ENCODE peak calls at places on chromosomes 3 and 15, in seven cellular contexts. M is IMR-90, X is A549, J is HepG2, U is K562, R is HCT116, Y is SK-N-SH. P is an unnamed sample.

GRCh38 chr3:196193738-196194541 is 17.3 kb downstream of the ZDHHC19 start:
- DNase-seq in Y (peak; percentile 83), U (peak; percentile 71), J (no peak), R (no peak), M (no peak), X (no peak), P (no peak)

GRCh38 chr3:31039145-31039544 is 144.7 kb upstream of the GADL1 start:
- DNase-seq in Y (no peak), R (no peak), M (no peak), X (no peak), U (peak; percentile 6), J (no peak), P (no peak)

GRCh38 chr3:125340121-125340520 is 35.0 kb downstream of the ZNF148 start:
- DNase-seq in J (no peak), M (no peak), X (no peak), U (no peak), Y (no peak), R (no peak), P (no peak)

GRCh38 chr3:30944124-30944523 is 49.7 kb upstream of the GADL1 start:
- DNase-seq in R (no peak), X (no peak), M (no peak), U (no peak), J (no peak), Y (no peak), P (no peak)

GRCh38 chr15:45635191-45635638 is 386 bp downstream of the SQOR start:
- DNase-seq in M (no peak), U (peak; percentile 11), Y (peak; percentile 72), X (peak; percentile 59), J (peak; percentile 41), R (no peak), P (no peak)

GRCh38 chr3:8557298-8557697 is 55.7 kb downstream of the LMCD1 start:
- DNase-seq in R (no peak), X (no peak), J (no peak), U (no peak), M (peak; percentile 27), Y (no peak), P (no peak)

GRCh38 chr3:99757948-99758347 is 59.7 kb upstream of the CMSS1 start:
- DNase-seq in J (no peak), R (no peak), X (no peak), M (no peak), Y (no peak), U (no peak), P (no peak)

GRCh38 chr3:110576962-110577361 is 494.7 kb upstream of the NECTIN3 start:
- DNase-seq in R (peak; percentile 80), X (peak; percentile 94), Y (no peak), U (no peak), J (no peak), M (peak; percentile 92), P (peak; percentile 78)

GRCh38 chr3:170869645-170870593 is at the start of gene RPL22L1:
- DNase-seq in J (peak; percentile 90), X (peak; percentile 94), M (peak; percentile 95), Y (peak; percentile 87), R (peak; percentile 91), U (peak; percentile 99), P (peak; percentile 77)

GRCh38 chr3:170448530-170449110 is 30.0 kb downstream of the CLDN11 start:
- DNase-seq in R (no peak), M (peak; percentile 33), U (no peak), J (no peak), Y (no peak), X (no peak), P (no peak)

GRCh38 chr3:123126051-123126450 is 59.2 kb downstream of the PDIA5 start:
- DNase-seq in M (no peak), X (no peak), J (no peak), R (no peak), U (no peak), Y (no peak), P (no peak)

GRCh38 chr3:54733079-54733478 is 194.8 kb downstream of the LRTM1 start:
- DNase-seq in M (no peak), Y (peak; percentile 27), R (no peak), U (no peak), J (no peak), X (no peak), P (no peak)

GRCh38 chr3:129033151-129033550 is 27.4 kb upstream of the GP9 start:
- DNase-seq in U (no peak), J (no peak), R (no peak), Y (no peak), X (no peak), M (no peak), P (no peak)

GRCh38 chr3:57105585-57105984 is 45.1 kb downstream of the SPATA12 start:
- DNase-seq in Y (no peak), R (no peak), J (no peak), X (no peak), U (no peak), M (no peak), P (no peak)

GRCh38 chr3:157913751-157914150 is 192.5 kb downstream of the SHOX2 start:
- DNase-seq in X (no peak), J (no peak), Y (no peak), M (peak; percentile 15), R (no peak), U (no peak), P (no peak)

GRCh38 chr15:25345943-25346342 is 92.9 kb downstream of the UBE3A start:
- DNase-seq in J (peak; percentile 14), X (no peak), U (no peak), Y (peak; percentile 19), M (peak; percentile 4), R (no peak), P (peak; percentile 52)

GRCh38 chr3:57011022-57011421 is 49.4 kb upstream of the SPATA12 start:
- DNase-seq in R (no peak), X (no peak), U (no peak), M (no peak), Y (no peak), J (no peak), P (no peak)

GRCh38 chr15:60969658-60970057 is 259.4 kb downstream of the RORA start:
- DNase-seq in U (no peak), J (no peak), X (no peak), Y (no peak), R (no peak), M (no peak), P (no peak)

GRCh38 chr3:21670386-21670785 is 80.6 kb downstream of the ZNF385D start:
- DNase-seq in R (no peak), M (no peak), J (no peak), U (no peak), X (no peak), Y (no peak), P (no peak)

GRCh38 chr3:46127503-46127902 is 80.6 kb downstream of the CCR1 start:
- DNase-seq in U (no peak), M (peak; percentile 87), X (peak; percentile 13), Y (no peak), R (peak; percentile 18), J (peak; percentile 3), P (no peak)

GRCh38 chr15:48265145-48265544 is 59.0 kb downstream of the SLC12A1 start:
- DNase-seq in X (no peak), R (no peak), J (no peak), M (no peak), Y (no peak), U (no peak), P (no peak)

GRCh38 chr3:27939940-27940339 is 217.8 kb upstream of the EOMES start:
- DNase-seq in J (peak; percentile 12), M (peak; percentile 21), R (no peak), Y (no peak), X (no peak), U (no peak), P (peak; percentile 34)

GRCh38 chr15:37877851-37878577 is 56.4 kb upstream of the TMCO5A start:
- DNase-seq in R (peak; percentile 12), M (peak; percentile 92), J (no peak), Y (no peak), X (no peak), U (no peak), P (no peak)

GRCh38 chr15:60212536-60212935 is 185.2 kb downstream of the ANXA2 start:
- DNase-seq in J (peak; percentile 7), M (no peak), X (peak; percentile 20), Y (no peak), U (peak; percentile 2), R (no peak), P (peak; percentile 13)

GRCh38 chr3:106425021-106425420 is 556.2 kb upstream of the CBLB start:
- DNase-seq in M (peak; percentile 81), U (no peak), J (no peak), R (no peak), Y (no peak), X (no peak), P (no peak)

GRCh38 chr3:195869413-195870001 is 38.8 kb downstream of the TNK2 start:
- DNase-seq in J (no peak), Y (no peak), X (no peak), U (no peak), M (no peak), R (no peak), P (no peak)

GRCh38 chr3:14127516-14128161 is 2.8 kb downstream of the TMEM43 start:
- DNase-seq in M (no peak), U (no peak), J (no peak), R (no peak), X (no peak), Y (no peak), P (no peak)

DNA sequence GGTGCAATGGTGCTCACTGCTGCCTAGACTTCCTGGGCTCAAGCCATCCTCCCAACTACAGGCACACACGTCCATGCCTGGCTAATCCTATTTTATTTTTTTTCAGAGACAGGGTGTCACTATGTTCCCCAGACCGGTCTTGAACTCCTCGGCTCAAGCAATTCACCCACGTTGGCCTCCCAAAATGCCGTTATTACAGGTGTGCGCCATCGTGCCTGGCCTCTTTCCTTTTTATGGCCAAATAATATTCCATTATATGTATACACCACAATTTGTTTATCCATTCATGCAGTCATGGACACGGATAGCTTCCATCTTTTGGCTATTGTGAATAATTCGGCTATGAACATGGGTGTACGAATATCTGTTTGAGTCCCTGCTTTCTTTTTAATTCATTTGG is 962 bp upstream of the NEK4 start:
- DNase-seq in U (no peak), M (no peak), Y (no peak), X (no peak), J (no peak), R (no peak), P (no peak)
- TF ChIP-seq RAD21 in U (no peak), M (no peak), Y (no peak), X (no peak), J (no peak), R (no peak), P (no peak)

GRCh38 chr3:59268170-59268569 is 218.3 kb upstream of the CFAP20DC start:
- DNase-seq in X (no peak), R (no peak), U (no peak), J (no peak), M (peak; percentile 41), Y (no peak), P (no peak)
- TF ChIP-seq RAD21 in X (no peak), R (no peak), U (no peak), J (no peak), M (no peak), Y (no peak), P (no peak)

DNA sequence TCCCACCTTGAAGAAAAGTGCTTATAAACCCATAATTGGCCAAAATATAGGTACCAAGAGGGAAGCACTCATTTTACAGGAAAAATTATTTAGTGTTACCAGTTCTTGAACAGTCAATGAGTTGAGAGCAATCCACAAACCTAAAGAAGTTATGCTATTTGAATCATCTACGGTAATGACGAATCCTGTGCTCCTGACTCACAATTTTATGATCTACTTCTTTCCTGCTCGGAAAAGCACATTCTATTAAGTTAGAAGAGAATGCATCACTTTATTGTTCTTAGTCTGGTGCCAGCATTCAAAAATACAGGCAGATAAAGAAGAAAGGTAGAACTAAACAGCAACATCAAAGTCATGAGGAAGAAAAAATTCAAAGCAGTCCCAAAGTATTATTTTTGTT is 33.2 kb downstream of the CHRM5 start:
- DNase-seq in U (no peak), R (no peak), X (no peak), J (no peak), M (no peak), Y (no peak), P (no peak)
- TF ChIP-seq RAD21 in U (no peak), R (no peak), X (no peak), J (no peak), M (no peak), Y (no peak), P (no peak)

GRCh38 chr15:88646951-88647350 is 8.1 kb downstream of the ISG20 start:
- DNase-seq in R (no peak), X (no peak), U (no peak), Y (no peak), M (no peak), J (no peak), P (no peak)
- TF ChIP-seq RAD21 in R (no peak), X (no peak), U (no peak), Y (no peak), M (no peak), J (no peak), P (no peak)

P was measured in H1.